ENCODE peak calls at places on chromosomes 12 and 14, in nine cellular contexts. One of them, this sample, is unnamed.

GRCh38 chr14:24093901-24094838 is at the start of gene PCK2:
- DNase-seq in tibial artery: peak; percentile 96
- DNase-seq in transverse colon: peak; percentile 96
- DNase-seq in adrenal gland: peak; percentile 96
- DNase-seq in endothelial cell of umbilical vein: peak; percentile 72
- DNase-seq in aorta: peak; percentile 97
- DNase-seq in left lung: peak; percentile 99
- DNase-seq in uterus: peak; percentile 93
- DNase-seq in psoas muscle: peak; percentile 96
- DNase-seq in this sample: peak; percentile 62

GRCh38 chr14:71466942-71467341 is 465.3 kb upstream of the RGS6 start:
- DNase-seq in aorta: no peak
- DNase-seq in psoas muscle: no peak
- DNase-seq in uterus: no peak
- DNase-seq in adrenal gland: no peak
- DNase-seq in tibial artery: no peak
- DNase-seq in transverse colon: no peak
- DNase-seq in left lung: no peak
- DNase-seq in endothelial cell of umbilical vein: no peak
- DNase-seq in this sample: no peak

GRCh38 chr12:70106347-70106746 is 136.9 kb upstream of the CNOT2 start:
- DNase-seq in tibial artery: no peak
- DNase-seq in endothelial cell of umbilical vein: no peak
- DNase-seq in left lung: no peak
- DNase-seq in transverse colon: no peak
- DNase-seq in uterus: no peak
- DNase-seq in psoas muscle: no peak
- DNase-seq in adrenal gland: no peak
- DNase-seq in aorta: no peak
- DNase-seq in this sample: no peak

GRCh38 chr14:52071675-52072074 is 2.8 kb upstream of the NID2 start:
- DNase-seq in psoas muscle: no peak
- DNase-seq in aorta: no peak
- DNase-seq in adrenal gland: no peak
- DNase-seq in transverse colon: no peak
- DNase-seq in uterus: no peak
- DNase-seq in endothelial cell of umbilical vein: peak; percentile 61
- DNase-seq in left lung: no peak
- DNase-seq in tibial artery: no peak
- DNase-seq in this sample: no peak

GRCh38 chr14:103542545-103543088 is 13.6 kb downstream of the TRMT61A start:
- DNase-seq in aorta: peak; percentile 92
- DNase-seq in psoas muscle: peak; percentile 84
- DNase-seq in adrenal gland: peak; percentile 79
- DNase-seq in uterus: no peak
- DNase-seq in endothelial cell of umbilical vein: no peak
- DNase-seq in tibial artery: no peak
- DNase-seq in transverse colon: peak; percentile 66
- DNase-seq in left lung: peak; percentile 83
- DNase-seq in this sample: peak; percentile 85

GRCh38 chr12:118038122-118038521 is 21.6 kb downstream of the RFC5 start:
- DNase-seq in aorta: no peak
- DNase-seq in tibial artery: no peak
- DNase-seq in adrenal gland: no peak
- DNase-seq in endothelial cell of umbilical vein: no peak
- DNase-seq in left lung: no peak
- DNase-seq in psoas muscle: no peak
- DNase-seq in transverse colon: no peak
- DNase-seq in uterus: no peak
- DNase-seq in this sample: no peak

GRCh38 chr14:22824711-22825359 is 4.9 kb upstream of the MRPL52 start:
- DNase-seq in uterus: peak; percentile 81
- DNase-seq in endothelial cell of umbilical vein: peak; percentile 89
- DNase-seq in adrenal gland: no peak
- DNase-seq in transverse colon: no peak
- DNase-seq in aorta: peak; percentile 76
- DNase-seq in psoas muscle: no peak
- DNase-seq in tibial artery: no peak
- DNase-seq in left lung: no peak
- DNase-seq in this sample: no peak

GRCh38 chr14:87935895-87936294 is 57.1 kb downstream of the GALC start:
- DNase-seq in left lung: no peak
- DNase-seq in uterus: no peak
- DNase-seq in aorta: no peak
- DNase-seq in adrenal gland: no peak
- DNase-seq in psoas muscle: no peak
- DNase-seq in endothelial cell of umbilical vein: no peak
- DNase-seq in tibial artery: no peak
- DNase-seq in transverse colon: no peak
- DNase-seq in this sample: no peak

GRCh38 chr12:100953217-100953616 is 158.6 kb downstream of the ANO4 start:
- DNase-seq in left lung: no peak
- DNase-seq in uterus: no peak
- DNase-seq in transverse colon: no peak
- DNase-seq in adrenal gland: no peak
- DNase-seq in psoas muscle: no peak
- DNase-seq in endothelial cell of umbilical vein: no peak
- DNase-seq in tibial artery: no peak
- DNase-seq in aorta: no peak
- DNase-seq in this sample: no peak

GRCh38 chr12:43104524-43104923 is 447.5 kb downstream of the ADAMTS20 start:
- DNase-seq in adrenal gland: no peak
- DNase-seq in uterus: no peak
- DNase-seq in psoas muscle: no peak
- DNase-seq in tibial artery: no peak
- DNase-seq in endothelial cell of umbilical vein: no peak
- DNase-seq in left lung: no peak
- DNase-seq in transverse colon: no peak
- DNase-seq in aorta: no peak
- DNase-seq in this sample: no peak

GRCh38 chr14:31964490-31964889 is 112.6 kb upstream of the ARHGAP5 start:
- DNase-seq in endothelial cell of umbilical vein: no peak
- DNase-seq in aorta: no peak
- DNase-seq in psoas muscle: no peak
- DNase-seq in uterus: no peak
- DNase-seq in left lung: no peak
- DNase-seq in adrenal gland: no peak
- DNase-seq in transverse colon: no peak
- DNase-seq in tibial artery: no peak
- DNase-seq in this sample: no peak

GRCh38 chr12:67981236-67982164 is 7.7 kb upstream of the IFNG-AS1 start:
- DNase-seq in uterus: no peak
- DNase-seq in left lung: no peak
- DNase-seq in psoas muscle: no peak
- DNase-seq in tibial artery: no peak
- DNase-seq in transverse colon: no peak
- DNase-seq in endothelial cell of umbilical vein: no peak
- DNase-seq in adrenal gland: peak; percentile 61
- DNase-seq in aorta: no peak
- DNase-seq in this sample: no peak

GRCh38 chr12:48999371-49000131 is at the start of gene DDN:
- DNase-seq in endothelial cell of umbilical vein: no peak
- DNase-seq in psoas muscle: peak; percentile 79
- DNase-seq in left lung: peak; percentile 83
- DNase-seq in adrenal gland: peak; percentile 55
- DNase-seq in transverse colon: no peak
- DNase-seq in aorta: no peak
- DNase-seq in tibial artery: no peak
- DNase-seq in uterus: no peak
- DNase-seq in this sample: no peak

GRCh38 chr14:35088514-35088913 is 33.3 kb downstream of the PPP2R3C start:
- DNase-seq in left lung: no peak
- DNase-seq in aorta: no peak
- DNase-seq in adrenal gland: no peak
- DNase-seq in psoas muscle: no peak
- DNase-seq in endothelial cell of umbilical vein: no peak
- DNase-seq in uterus: no peak
- DNase-seq in transverse colon: no peak
- DNase-seq in tibial artery: no peak
- DNase-seq in this sample: no peak

GRCh38 chr12:2068638-2069037 is 15.9 kb downstream of the CACNA1C start:
- DNase-seq in adrenal gland: no peak
- DNase-seq in left lung: no peak
- DNase-seq in tibial artery: no peak
- DNase-seq in endothelial cell of umbilical vein: no peak
- DNase-seq in uterus: no peak
- DNase-seq in psoas muscle: no peak
- DNase-seq in transverse colon: no peak
- DNase-seq in aorta: no peak
- DNase-seq in this sample: no peak

GRCh38 chr12:66596189-66596588 is 82.7 kb downstream of the GRIP1 start:
- DNase-seq in adrenal gland: no peak
- DNase-seq in aorta: no peak
- DNase-seq in left lung: no peak
- DNase-seq in tibial artery: no peak
- DNase-seq in psoas muscle: no peak
- DNase-seq in endothelial cell of umbilical vein: peak; percentile 71
- DNase-seq in uterus: no peak
- DNase-seq in transverse colon: no peak
- DNase-seq in this sample: no peak

GRCh38 chr12:91618281-91618680 is 435.7 kb upstream of the DCN start:
- DNase-seq in endothelial cell of umbilical vein: no peak
- DNase-seq in adrenal gland: no peak
- DNase-seq in tibial artery: no peak
- DNase-seq in aorta: no peak
- DNase-seq in transverse colon: no peak
- DNase-seq in left lung: no peak
- DNase-seq in psoas muscle: no peak
- DNase-seq in uterus: no peak
- DNase-seq in this sample: no peak

DNA sequence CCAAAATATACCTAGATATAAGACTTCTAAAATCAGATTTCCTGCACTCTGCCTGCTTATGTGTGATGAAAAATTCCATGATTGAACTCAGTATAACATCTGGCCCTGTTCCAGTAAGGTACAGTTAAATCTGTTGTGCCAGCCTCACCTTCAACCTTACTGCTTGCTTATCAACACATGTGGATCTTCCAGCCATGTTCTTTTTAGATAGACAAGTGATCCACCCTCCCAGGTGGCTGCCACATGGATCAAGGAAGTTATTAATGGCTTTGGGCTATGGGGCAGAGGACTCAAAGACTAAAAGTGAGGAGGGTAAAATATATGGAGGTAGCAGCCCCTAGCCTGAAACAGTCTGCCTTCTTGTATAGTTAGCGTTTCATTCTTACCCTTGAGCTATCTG is 25.3 kb upstream of the MAGOHB start:
- DNase-seq in endothelial cell of umbilical vein: no peak
- DNase-seq in uterus: no peak
- DNase-seq in adrenal gland: no peak
- DNase-seq in transverse colon: no peak
- DNase-seq in tibial artery: no peak
- DNase-seq in left lung: no peak
- DNase-seq in psoas muscle: no peak
- DNase-seq in aorta: no peak
- DNase-seq in this sample: no peak
- H3K27ac ChIP-seq in endothelial cell of umbilical vein: no peak overlapping the region
- H3K27ac ChIP-seq in uterus: no peak overlapping the region
- H3K27ac ChIP-seq in adrenal gland: no peak overlapping the region
- H3K27ac ChIP-seq in transverse colon: peak overlapping the region; percentile 73
- H3K27ac ChIP-seq in tibial artery: no peak overlapping the region
- H3K27ac ChIP-seq in left lung: no peak overlapping the region
- H3K27ac ChIP-seq in psoas muscle: no peak overlapping the region
- H3K27ac ChIP-seq in aorta: no peak overlapping the region
- H3K27ac ChIP-seq in this sample: no peak overlapping the region

DNA sequence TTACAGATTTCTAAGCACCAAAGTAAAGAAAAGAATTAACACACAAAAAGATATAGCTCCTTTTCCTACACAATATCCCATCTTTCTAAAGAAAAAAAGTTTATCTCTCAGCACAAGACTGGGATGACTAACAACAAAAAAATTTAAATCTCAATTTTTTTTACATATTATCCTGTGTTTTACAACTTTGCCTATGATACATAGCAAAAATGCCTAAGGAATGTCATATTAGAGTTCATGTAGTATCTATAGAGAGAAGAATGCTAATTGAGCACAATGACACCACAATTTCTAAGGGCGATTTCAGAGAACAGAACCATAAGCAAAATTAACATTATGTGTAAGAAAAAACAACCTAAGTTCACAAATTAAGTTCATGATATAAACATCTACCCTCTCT is 16.3 kb downstream of the C2CD5 start:
- DNase-seq in endothelial cell of umbilical vein: peak; percentile 71
- DNase-seq in psoas muscle: no peak
- DNase-seq in uterus: no peak
- DNase-seq in adrenal gland: no peak
- DNase-seq in aorta: no peak
- DNase-seq in tibial artery: no peak
- DNase-seq in transverse colon: no peak
- DNase-seq in left lung: no peak
- DNase-seq in this sample: no peak
- H3K27ac ChIP-seq in endothelial cell of umbilical vein: peak overlapping the region; percentile 75
- H3K27ac ChIP-seq in psoas muscle: no peak overlapping the region
- H3K27ac ChIP-seq in uterus: no peak overlapping the region
- H3K27ac ChIP-seq in adrenal gland: no peak overlapping the region
- H3K27ac ChIP-seq in aorta: no peak overlapping the region
- H3K27ac ChIP-seq in tibial artery: no peak overlapping the region
- H3K27ac ChIP-seq in transverse colon: no peak overlapping the region
- H3K27ac ChIP-seq in left lung: no peak overlapping the region
- H3K27ac ChIP-seq in this sample: no peak overlapping the region

DNA sequence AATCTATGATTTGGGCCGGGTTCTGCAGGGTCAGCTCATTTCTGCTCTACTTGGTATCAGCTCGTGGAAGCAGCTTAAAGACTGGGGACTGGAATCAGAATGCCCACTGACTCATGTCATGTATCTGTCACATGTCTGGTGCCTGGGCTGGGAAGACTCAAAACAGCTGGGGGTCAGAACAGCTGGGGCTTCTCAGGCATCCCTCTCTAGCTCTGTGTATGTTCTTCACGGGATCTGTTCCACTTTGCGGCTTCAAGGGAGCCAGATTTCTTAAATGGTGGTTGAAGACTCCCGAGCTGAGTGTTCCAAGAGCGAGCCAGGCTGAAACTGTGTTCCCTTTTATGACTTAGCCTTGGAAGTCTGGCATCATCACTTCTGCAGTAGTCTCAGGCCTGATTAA is 11.9 kb downstream of the AEBP2 start:
- DNase-seq in aorta: no peak
- DNase-seq in transverse colon: no peak
- DNase-seq in psoas muscle: no peak
- DNase-seq in endothelial cell of umbilical vein: no peak
- DNase-seq in uterus: no peak
- DNase-seq in left lung: no peak
- DNase-seq in tibial artery: no peak
- DNase-seq in adrenal gland: no peak
- DNase-seq in this sample: no peak
- H3K27ac ChIP-seq in aorta: no peak overlapping the region
- H3K27ac ChIP-seq in transverse colon: no peak overlapping the region
- H3K27ac ChIP-seq in psoas muscle: no peak overlapping the region
- H3K27ac ChIP-seq in endothelial cell of umbilical vein: no peak overlapping the region
- H3K27ac ChIP-seq in uterus: peak overlapping the region; percentile 53
- H3K27ac ChIP-seq in left lung: no peak overlapping the region
- H3K27ac ChIP-seq in tibial artery: peak overlapping the region; percentile 52
- H3K27ac ChIP-seq in adrenal gland: peak overlapping the region; percentile 59
- H3K27ac ChIP-seq in this sample: no peak overlapping the region

GRCh38 chr14:102507891-102508312 is 1.7 kb downstream of the ANKRD9 start:
- DNase-seq in adrenal gland: no peak
- DNase-seq in psoas muscle: peak; percentile 55
- DNase-seq in aorta: no peak
- DNase-seq in endothelial cell of umbilical vein: no peak
- DNase-seq in uterus: no peak
- DNase-seq in transverse colon: no peak
- DNase-seq in tibial artery: no peak
- DNase-seq in left lung: no peak
- DNase-seq in this sample: no peak
- H3K27ac ChIP-seq in adrenal gland: peak overlapping the region; percentile 91
- H3K27ac ChIP-seq in psoas muscle: peak overlapping the region; percentile 96
- H3K27ac ChIP-seq in aorta: no peak overlapping the region
- H3K27ac ChIP-seq in endothelial cell of umbilical vein: no peak overlapping the region
- H3K27ac ChIP-seq in uterus: no peak overlapping the region
- H3K27ac ChIP-seq in transverse colon: peak overlapping the region; percentile 93
- H3K27ac ChIP-seq in tibial artery: no peak overlapping the region
- H3K27ac ChIP-seq in left lung: no peak overlapping the region
- H3K27ac ChIP-seq in this sample: no peak overlapping the region

This sample was measured in substantia nigra.